ENCODE peak calls at places on chromosomes 13 and 19, in four cellular contexts. One of them, this sample, is unnamed.

GRCh38 chr19:44993926-44994537 is 7.2 kb upstream of the RELB start:
- DNase-seq in IMR-90: no peak
- DNase-seq in H9: no peak
- DNase-seq in mesendoderm: no peak
- DNase-seq in this sample: no peak

GRCh38 chr13:76307157-76307556 is 579.0 kb downstream of the KCTD12 start:
- DNase-seq in H9: no peak
- DNase-seq in mesendoderm: peak
- DNase-seq in IMR-90: peak
- DNase-seq in this sample: peak

GRCh38 chr19:12117203-12117970 is 22.8 kb downstream of the ZNF20 start:
- DNase-seq in H9: peak
- DNase-seq in IMR-90: no peak
- DNase-seq in mesendoderm: no peak
- DNase-seq in this sample: no peak

GRCh38 chr19:14369399-14370168 is 11.7 kb upstream of the ADGRE5 start:
- DNase-seq in H9: no peak
- DNase-seq in IMR-90: peak
- DNase-seq in mesendoderm: no peak
- DNase-seq in this sample: no peak

GRCh38 chr13:20191902-20192469 is 752 bp downstream of the GJB2 start:
- DNase-seq in H9: peak
- DNase-seq in IMR-90: no peak
- DNase-seq in mesendoderm: peak
- DNase-seq in this sample: peak

GRCh38 chr19:52742516-52742915 is 7.7 kb upstream of the ZNF611 start:
- DNase-seq in H9: no peak
- DNase-seq in IMR-90: no peak
- DNase-seq in mesendoderm: no peak
- DNase-seq in this sample: no peak

GRCh38 chr13:34308725-34309124 is 490.8 kb downstream of the RFC3 start:
- DNase-seq in mesendoderm: no peak
- DNase-seq in H9: no peak
- DNase-seq in IMR-90: no peak
- DNase-seq in this sample: peak

GRCh38 chr19:40501599-40501998 is 34.8 kb downstream of the SPTBN4 start:
- DNase-seq in mesendoderm: no peak
- DNase-seq in IMR-90: no peak
- DNase-seq in H9: no peak
- DNase-seq in this sample: no peak

GRCh38 chr13:31161583-31162150 is at the start of gene HSPH1:
- DNase-seq in H9: peak
- DNase-seq in IMR-90: peak
- DNase-seq in mesendoderm: peak
- DNase-seq in this sample: peak

GRCh38 chr13:41802684-41803554 is 158.0 kb downstream of the VWA8 start:
- DNase-seq in mesendoderm: peak
- DNase-seq in H9: no peak
- DNase-seq in IMR-90: peak
- DNase-seq in this sample: peak

GRCh38 chr13:52371736-52372247 is 34.2 kb downstream of the THSD1 start:
- DNase-seq in H9: no peak
- DNase-seq in mesendoderm: peak
- DNase-seq in IMR-90: peak
- DNase-seq in this sample: peak

GRCh38 chr19:19423322-19423721 is 17.8 kb downstream of the GATAD2A start:
- DNase-seq in mesendoderm: no peak
- DNase-seq in H9: no peak
- DNase-seq in IMR-90: no peak
- DNase-seq in this sample: no peak

GRCh38 chr19:18128044-18128443 is 24.9 kb upstream of the PIK3R2 start:
- DNase-seq in IMR-90: peak
- DNase-seq in mesendoderm: no peak
- DNase-seq in H9: no peak
- DNase-seq in this sample: peak

GRCh38 chr13:110942248-110942981 is 27.5 kb upstream of the ANKRD10 start:
- DNase-seq in IMR-90: peak
- DNase-seq in H9: no peak
- DNase-seq in mesendoderm: no peak
- DNase-seq in this sample: peak

GRCh38 chr13:79775830-79776229 is 294.9 kb downstream of the NDFIP2 start:
- DNase-seq in mesendoderm: peak
- DNase-seq in H9: no peak
- DNase-seq in IMR-90: peak
- DNase-seq in this sample: peak

GRCh38 chr19:51246153-51246552 is 4.7 kb upstream of the SIGLECL1 start:
- DNase-seq in mesendoderm: no peak
- DNase-seq in IMR-90: peak
- DNase-seq in H9: no peak
- DNase-seq in this sample: no peak

GRCh38 chr19:32603961-32604360 is 23.0 kb downstream of the PDCD5 start:
- DNase-seq in IMR-90: no peak
- DNase-seq in H9: no peak
- DNase-seq in mesendoderm: no peak
- DNase-seq in this sample: no peak

GRCh38 chr19:3494051-3494450 is 6.4 kb downstream of the DOHH start:
- DNase-seq in H9: peak
- DNase-seq in IMR-90: no peak
- DNase-seq in mesendoderm: peak
- DNase-seq in this sample: no peak

GRCh38 chr19:13999085-13999484 is 7.0 kb downstream of the RFX1 start:
- DNase-seq in IMR-90: no peak
- DNase-seq in H9: no peak
- DNase-seq in mesendoderm: no peak
- DNase-seq in this sample: no peak

GRCh38 chr13:76210262-76210661 is 574.1 kb downstream of the LMO7 start:
- DNase-seq in H9: no peak
- DNase-seq in mesendoderm: no peak
- DNase-seq in IMR-90: no peak
- DNase-seq in this sample: peak

GRCh38 chr13:66859934-66860867 is 369.9 kb downstream of the PCDH9 start:
- DNase-seq in H9: no peak
- DNase-seq in IMR-90: peak
- DNase-seq in mesendoderm: peak
- DNase-seq in this sample: peak

GRCh38 chr13:94351292-94352000 is 128.0 kb downstream of the DCT start:
- DNase-seq in mesendoderm: no peak
- DNase-seq in IMR-90: peak
- DNase-seq in H9: no peak
- DNase-seq in this sample: peak

GRCh38 chr19:41548954-41549688 is 26.8 kb upstream of the CEACAM21 start:
- DNase-seq in H9: no peak
- DNase-seq in IMR-90: no peak
- DNase-seq in mesendoderm: peak
- DNase-seq in this sample: peak

GRCh38 chr13:108346376-108346775 is 76.9 kb downstream of the TNFSF13B start:
- DNase-seq in H9: peak
- DNase-seq in mesendoderm: peak
- DNase-seq in IMR-90: no peak
- DNase-seq in this sample: no peak

DNA sequence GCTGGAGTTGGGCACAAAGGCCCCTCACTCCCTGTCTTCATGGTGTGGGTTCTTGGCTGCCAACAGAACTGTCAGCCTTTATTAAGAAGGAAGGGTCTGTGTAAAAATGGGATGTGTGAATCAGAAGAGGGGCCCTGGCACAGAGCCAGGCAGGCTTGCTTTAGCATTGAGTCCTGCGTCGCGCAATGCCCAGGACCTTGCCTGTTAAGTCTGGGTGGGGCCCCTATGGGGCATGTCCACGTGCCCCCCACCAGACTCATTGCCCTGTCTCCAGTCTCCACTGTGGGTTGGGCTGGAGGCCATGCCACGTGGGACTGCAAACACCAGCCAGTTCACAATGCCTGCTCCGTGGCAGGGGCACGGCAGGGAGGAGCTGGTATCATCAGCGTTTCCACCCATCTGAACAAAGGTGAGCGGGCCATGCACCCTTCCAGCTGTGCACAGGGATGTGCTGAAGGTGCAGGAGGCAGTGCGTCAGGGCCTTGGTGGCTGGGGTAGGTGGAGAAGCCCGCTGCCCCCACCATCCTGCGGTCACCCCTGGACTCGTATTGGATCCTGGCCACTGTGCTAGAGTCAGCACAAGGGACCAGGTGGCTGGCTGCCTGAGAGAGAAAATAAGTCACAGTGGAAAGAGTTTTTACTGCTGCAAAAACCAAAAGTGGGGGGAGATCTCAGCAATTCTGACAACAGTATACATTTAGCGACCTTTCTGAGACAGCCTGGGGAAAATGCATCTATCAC is 84.6 kb downstream of the SLC7A1 start:
- DNase-seq in H9: no peak
- DNase-seq in IMR-90: no peak
- DNase-seq in mesendoderm: no peak
- DNase-seq in this sample: no peak
- H3K4ac ChIP-seq in H9: no peak
- H3K4ac ChIP-seq in IMR-90: no peak
- H3K4ac ChIP-seq in mesendoderm: no peak
- H3K4ac ChIP-seq in this sample: no peak

GRCh38 chr19:17079710-17080440 is 4.3 kb downstream of the MYO9B start:
- DNase-seq in H9: no peak
- DNase-seq in mesendoderm: no peak
- DNase-seq in IMR-90: peak
- DNase-seq in this sample: peak
- H3K4ac ChIP-seq in H9: no peak
- H3K4ac ChIP-seq in mesendoderm: no peak
- H3K4ac ChIP-seq in IMR-90: peak
- H3K4ac ChIP-seq in this sample: peak

DNA sequence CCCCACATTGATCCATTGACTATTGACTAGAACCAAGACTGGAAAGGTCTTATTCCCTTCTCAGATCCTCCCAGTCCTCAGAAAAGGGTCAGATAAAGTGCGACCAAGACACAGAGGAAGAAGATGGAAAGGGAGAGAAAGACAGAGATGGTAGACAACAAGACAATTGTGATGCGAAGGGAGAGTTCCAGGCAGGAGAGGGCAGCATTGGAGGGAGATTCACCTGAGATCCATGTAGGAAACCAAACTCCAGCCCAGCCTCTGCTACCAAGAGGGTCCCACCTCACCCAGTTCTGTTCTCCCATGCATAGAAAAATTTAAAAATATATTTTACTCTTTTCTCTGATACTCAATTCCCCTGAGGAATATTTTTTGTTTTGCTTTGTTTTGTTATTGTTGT is 67.3 kb upstream of the TSHZ3 start:
- DNase-seq in mesendoderm: peak
- DNase-seq in H9: peak
- DNase-seq in IMR-90: no peak
- DNase-seq in this sample: no peak
- H3K4ac ChIP-seq in mesendoderm: no peak
- H3K4ac ChIP-seq in H9: no peak
- H3K4ac ChIP-seq in IMR-90: no peak
- H3K4ac ChIP-seq in this sample: no peak

GRCh38 chr19:1354496-1355257 is 29.0 kb upstream of the NDUFS7 start:
- DNase-seq in IMR-90: peak
- DNase-seq in H9: peak
- DNase-seq in mesendoderm: peak
- DNase-seq in this sample: peak
- H3K4ac ChIP-seq in IMR-90: peak
- H3K4ac ChIP-seq in H9: peak
- H3K4ac ChIP-seq in mesendoderm: peak
- H3K4ac ChIP-seq in this sample: peak

GRCh38 chr13:46569471-46569870 is 16.5 kb downstream of the LRCH1 start:
- DNase-seq in IMR-90: no peak
- DNase-seq in H9: no peak
- DNase-seq in mesendoderm: no peak
- DNase-seq in this sample: no peak

GRCh38 chr13:46562581-46562980 is 9.6 kb downstream of the LRCH1 start:
- DNase-seq in mesendoderm: no peak
- DNase-seq in H9: no peak
- DNase-seq in IMR-90: no peak
- DNase-seq in this sample: no peak

GRCh38 chr13:46567671-46568070 is 14.7 kb downstream of the LRCH1 start:
- DNase-seq in H9: no peak
- DNase-seq in mesendoderm: peak
- DNase-seq in IMR-90: no peak
- DNase-seq in this sample: no peak

GRCh38 chr13:46562152-46562551 is 9.2 kb downstream of the LRCH1 start:
- DNase-seq in mesendoderm: no peak
- DNase-seq in H9: no peak
- DNase-seq in IMR-90: no peak
- DNase-seq in this sample: no peak

DNA sequence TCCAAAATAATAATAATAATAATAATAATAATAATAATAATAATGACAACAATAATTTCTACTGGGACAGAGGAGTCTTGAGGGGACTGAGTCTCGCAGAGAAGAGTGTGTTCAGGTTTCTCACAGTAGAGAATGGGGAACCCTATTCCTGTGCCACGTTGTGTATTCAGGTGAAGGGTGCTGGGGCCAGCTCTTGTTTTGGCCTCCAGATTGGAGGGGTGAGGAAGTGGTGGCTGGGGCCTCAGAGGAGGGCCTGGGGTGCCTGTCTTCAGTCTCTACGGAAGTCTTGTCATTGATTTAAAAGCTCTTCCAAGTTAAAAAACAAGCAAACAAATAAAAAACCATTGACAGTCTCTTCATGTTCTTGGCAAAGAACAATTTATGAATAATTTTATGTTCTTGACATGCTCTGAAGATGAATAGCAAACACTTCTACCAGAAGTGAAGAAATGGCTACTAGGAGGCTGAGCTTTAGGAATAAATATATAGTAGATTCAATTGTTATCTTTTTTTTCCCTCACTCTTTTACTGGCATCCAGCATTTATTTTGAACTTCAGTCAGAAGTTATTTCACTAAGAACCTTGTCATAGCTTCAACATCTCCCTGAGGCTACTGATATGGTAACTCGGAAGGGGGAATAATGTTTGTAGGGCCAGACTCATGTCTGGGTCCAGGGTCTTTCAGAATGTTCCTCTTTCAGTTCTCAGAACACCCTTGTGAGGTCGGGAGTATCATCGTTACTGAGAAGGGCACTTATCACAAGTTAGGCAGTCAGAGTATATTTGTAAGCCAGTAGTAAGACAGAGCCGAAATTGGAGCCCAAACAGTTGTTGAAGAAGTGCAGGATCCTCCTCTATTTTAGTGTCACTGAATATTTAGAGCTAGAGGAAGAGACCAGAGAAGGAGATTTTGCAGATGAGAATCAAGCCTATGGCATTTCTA is 13.1 kb downstream of the LRCH1 start:
- DNase-seq in mesendoderm: no peak
- DNase-seq in IMR-90: no peak
- DNase-seq in H9: no peak
- DNase-seq in this sample: no peak
- H3K4ac ChIP-seq in mesendoderm: peak
- H3K4ac ChIP-seq in IMR-90: no peak
- H3K4ac ChIP-seq in H9: no peak
- H3K4ac ChIP-seq in this sample: no peak

This sample was measured in mesenchymal stem cell.